ENCODE peak calls at places on chromosome 9, in seven cellular contexts. A, Z, P, Q, T, M and Y are unnamed samples.

GRCh38 chr9:71765693-71766092 is 2.6 kb downstream of the CEMIP2 start:
- DNase-seq in A (no peak), Z (no peak), P (peak), Q (no peak), T (no peak), M (no peak), Y (no peak)

GRCh38 chr9:128006360-128007024 is 25.7 kb upstream of the EEIG1 start:
- DNase-seq in A (no peak), Z (no peak), P (peak), Q (no peak), T (no peak), M (no peak), Y (no peak)

GRCh38 chr9:87557996-87558395 is 60.3 kb downstream of the DAPK1 start:
- DNase-seq in A (no peak), Z (no peak), P (no peak), Q (peak), T (no peak), M (no peak), Y (no peak)

GRCh38 chr9:78893758-78894157 is 596.8 kb downstream of the PSAT1 start:
- DNase-seq in A (no peak), Z (no peak), P (no peak), Q (no peak), T (no peak), M (no peak), Y (no peak)

GRCh38 chr9:101727621-101728524 is 10.6 kb downstream of the GRIN3A start:
- DNase-seq in A (no peak), Z (peak), P (peak), Q (peak), T (no peak), M (no peak), Y (no peak)

GRCh38 chr9:126650404-126650804 is 36.7 kb downstream of the LMX1B start:
- DNase-seq in A (no peak), Z (no peak), P (no peak), Q (no peak), T (no peak), M (no peak), Y (no peak)

GRCh38 chr9:129111762-129112151 is 542 bp downstream of the PTPA start:
- DNase-seq in A (peak), Z (peak), P (peak), Q (peak), T (no peak), M (no peak), Y (peak)

GRCh38 chr9:131473891-131474290 is 28.8 kb upstream of the POMT1 start:
- DNase-seq in A (peak), Z (no peak), P (no peak), Q (no peak), T (peak), M (no peak), Y (no peak)

GRCh38 chr9:69273162-69273561 is 51.9 kb upstream of the ENTREP1 start:
- DNase-seq in A (no peak), Z (no peak), P (no peak), Q (no peak), T (no peak), M (no peak), Y (no peak)

GRCh38 chr9:134658378-134658955 is 16.9 kb downstream of the COL5A1 start:
- DNase-seq in A (peak), Z (peak), P (no peak), Q (no peak), T (no peak), M (no peak), Y (no peak)

GRCh38 chr9:106945727-106946690 is 83.0 kb downstream of the ZNF462 start:
- DNase-seq in A (no peak), Z (no peak), P (peak), Q (no peak), T (no peak), M (no peak), Y (no peak)

GRCh38 chr9:121732886-121733285 is 81.5 kb downstream of the DAB2IP start:
- DNase-seq in A (no peak), Z (no peak), P (no peak), Q (no peak), T (no peak), M (no peak), Y (no peak)

GRCh38 chr9:92328225-92328624 is 2.5 kb downstream of the CENPP start:
- DNase-seq in A (no peak), Z (peak), P (peak), Q (peak), T (no peak), M (peak), Y (no peak)

GRCh38 chr9:32703635-32704034 is 68.2 kb upstream of the TAF1L start:
- DNase-seq in A (no peak), Z (no peak), P (no peak), Q (no peak), T (no peak), M (no peak), Y (no peak)

GRCh38 chr9:106927916-106928315 is 65.0 kb downstream of the ZNF462 start:
- DNase-seq in A (no peak), Z (no peak), P (peak), Q (no peak), T (no peak), M (no peak), Y (no peak)

GRCh38 chr9:91458905-91459304 is 35.3 kb upstream of the NFIL3 start:
- DNase-seq in A (no peak), Z (no peak), P (no peak), Q (no peak), T (no peak), M (no peak), Y (no peak)

GRCh38 chr9:127723450-127723849 is 7.6 kb downstream of the TTC16 start:
- DNase-seq in A (no peak), Z (no peak), P (peak), Q (no peak), T (no peak), M (no peak), Y (no peak)

GRCh38 chr9:101333490-101333889 is 51.3 kb downstream of the BAAT start:
- DNase-seq in A (no peak), Z (peak), P (no peak), Q (no peak), T (no peak), M (no peak), Y (no peak)

GRCh38 chr9:124906966-124907365 is 33.9 kb downstream of the GOLGA1 start:
- DNase-seq in A (no peak), Z (no peak), P (no peak), Q (no peak), T (no peak), M (no peak), Y (no peak)

GRCh38 chr9:128225770-128226753 is 22.9 kb downstream of the DNM1 start:
- DNase-seq in A (no peak), Z (no peak), P (no peak), Q (no peak), T (no peak), M (no peak), Y (no peak)

GRCh38 chr9:138037140-138037539 is 159.6 kb downstream of the CACNA1B start:
- DNase-seq in A (peak), Z (peak), P (no peak), Q (peak), T (no peak), M (no peak), Y (no peak)

GRCh38 chr9:35816708-35817107 is 1.9 kb upstream of the HINT2 start:
- DNase-seq in A (no peak), Z (peak), P (no peak), Q (peak), T (no peak), M (no peak), Y (no peak)

GRCh38 chr9:115261656-115262081 is 143.7 kb upstream of the TNC start:
- DNase-seq in A (no peak), Z (no peak), P (peak), Q (no peak), T (no peak), M (no peak), Y (no peak)

GRCh38 chr9:121601234-121601633 is 50.2 kb upstream of the DAB2IP start:
- DNase-seq in A (no peak), Z (no peak), P (no peak), Q (no peak), T (no peak), M (no peak), Y (no peak)

GRCh38 chr9:92607088-92607487 is 62.8 kb downstream of the IPPK start:
- DNase-seq in A (no peak), Z (no peak), P (peak), Q (no peak), T (no peak), M (no peak), Y (no peak)

GRCh38 chr9:120877276-120878034 is 467 bp upstream of the PHF19 start:
- DNase-seq in A (peak), Z (peak), P (peak), Q (peak), T (no peak), M (no peak), Y (peak)

GRCh38 chr9:100473271-100474081 is 527 bp downstream of the TMEFF1 start:
- DNase-seq in A (peak), Z (peak), P (peak), Q (peak), T (no peak), M (no peak), Y (no peak)

GRCh38 chr9:16331527-16331926 is 538.9 kb downstream of the BNC2 start:
- DNase-seq in A (no peak), Z (no peak), P (no peak), Q (no peak), T (no peak), M (no peak), Y (no peak)

GRCh38 chr9:121607434-121608248 is 43.8 kb upstream of the DAB2IP start:
- DNase-seq in A (no peak), Z (peak), P (peak), Q (peak), T (no peak), M (peak), Y (no peak)

GRCh38 chr9:109751253-109751652 is 28.7 kb upstream of the PALM2AKAP2 start:
- DNase-seq in A (no peak), Z (no peak), P (peak), Q (no peak), T (no peak), M (no peak), Y (no peak)

GRCh38 chr9:70883056-70883455 is 238.4 kb downstream of the TRPM3 start:
- DNase-seq in A (no peak), Z (no peak), P (peak), Q (no peak), T (no peak), M (no peak), Y (no peak)

GRCh38 chr9:13118294-13118693 is 161.2 kb downstream of the MPDZ start:
- DNase-seq in A (no peak), Z (no peak), P (no peak), Q (no peak), T (no peak), M (no peak), Y (no peak)

GRCh38 chr9:33447404-33448158 is at the start of gene AQP3:
- DNase-seq in A (peak), Z (peak), P (no peak), Q (peak), T (peak), M (no peak), Y (peak)

GRCh38 chr9:96436456-96437126 is 13.4 kb upstream of the HABP4 start:
- DNase-seq in A (no peak), Z (no peak), P (no peak), Q (no peak), T (no peak), M (no peak), Y (no peak)
- H3K27ac ChIP-seq in A (no peak), Z (no peak), P (no peak), Q (no peak), T (no peak), M (no peak), Y (no peak)

DNA sequence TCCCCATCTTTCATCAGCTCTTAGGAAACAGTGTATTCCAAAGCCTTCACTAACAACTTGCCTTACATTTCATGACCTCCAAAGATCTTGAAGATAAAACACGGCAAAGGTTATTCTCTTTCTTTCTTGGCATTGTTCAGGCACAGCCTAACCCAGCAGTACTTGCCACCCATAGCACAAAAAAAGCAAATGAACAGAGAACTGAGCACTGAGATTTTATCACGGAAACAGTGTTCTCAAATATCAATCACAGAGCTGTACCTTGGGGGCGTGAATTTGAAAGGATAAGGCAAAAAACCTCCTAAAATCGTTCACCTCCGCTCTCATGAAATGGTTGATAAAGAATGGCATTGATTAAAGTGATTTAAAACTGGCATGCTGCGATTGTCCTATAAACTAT is 16.9 kb upstream of the KCNV2 start:
- DNase-seq in A (no peak), Z (no peak), P (no peak), Q (no peak), T (no peak), M (no peak), Y (no peak)
- H3K27ac ChIP-seq in A (no peak), Z (no peak), P (no peak), Q (no peak), T (no peak), M (no peak), Y (no peak)

DNA sequence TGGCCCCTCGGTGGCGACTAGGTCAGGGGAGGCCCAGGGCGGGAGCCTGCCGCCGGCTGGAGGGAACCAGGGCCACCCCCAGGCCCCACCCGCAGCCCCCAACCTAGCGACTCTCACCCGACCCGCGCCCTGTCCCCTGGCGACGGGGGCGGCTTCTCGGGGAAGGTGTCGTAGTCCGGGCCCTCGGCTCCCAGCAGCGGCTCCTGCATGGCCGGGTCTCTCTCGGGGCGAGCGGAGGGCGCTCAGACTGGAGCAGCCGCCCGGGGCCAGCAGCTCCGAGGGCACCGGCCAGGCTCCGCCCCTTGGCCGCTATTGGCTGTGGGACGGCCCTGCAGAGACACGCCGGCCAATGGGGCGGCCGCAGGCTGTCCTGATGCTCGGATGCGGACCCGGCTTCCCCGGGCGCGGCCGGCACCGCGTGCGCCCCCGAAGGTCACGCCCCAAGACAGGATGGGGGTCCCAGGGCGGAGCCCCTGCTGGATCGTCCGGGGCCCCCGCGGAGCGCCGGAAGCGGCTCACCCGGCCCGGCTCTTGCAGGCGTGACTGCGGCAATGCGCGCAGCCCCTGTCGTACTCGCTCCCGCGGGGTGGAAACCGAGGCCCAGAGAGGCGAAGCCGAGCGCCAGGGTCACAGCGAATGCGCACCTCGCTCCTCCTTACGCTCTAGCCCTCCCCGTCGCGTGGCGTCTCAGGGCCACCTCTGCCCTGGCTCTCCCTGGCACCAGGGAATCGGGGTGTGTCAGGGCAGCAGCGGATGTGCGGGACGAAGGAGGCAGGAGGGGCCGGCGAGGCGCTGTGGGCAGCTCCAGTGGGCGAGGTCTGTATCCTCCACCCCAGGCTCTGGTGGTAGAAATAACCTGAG is at the start of gene SLC2A6:
- DNase-seq in A (peak), Z (peak), P (peak), Q (peak), T (no peak), M (no peak), Y (peak)
- H3K27ac ChIP-seq in A (peak), Z (peak), P (no peak), Q (peak), T (no peak), M (peak), Y (peak)

GRCh38 chr9:112170235-112170634 is 4.9 kb downstream of the SUSD1 start:
- DNase-seq in A (no peak), Z (no peak), P (no peak), Q (no peak), T (no peak), M (no peak), Y (no peak)

GRCh38 chr9:112168197-112168596 is 6.9 kb downstream of the SUSD1 start:
- DNase-seq in A (no peak), Z (no peak), P (no peak), Q (no peak), T (no peak), M (no peak), Y (no peak)

GRCh38 chr9:112162644-112163413 is 12.3 kb downstream of the SUSD1 start:
- DNase-seq in A (no peak), Z (no peak), P (no peak), Q (no peak), T (no peak), M (no peak), Y (no peak)

GRCh38 chr9:112169368-112169767 is 5.7 kb downstream of the SUSD1 start:
- DNase-seq in A (no peak), Z (no peak), P (no peak), Q (no peak), T (no peak), M (no peak), Y (no peak)

GRCh38 chr9:112166176-112167140 is 8.6 kb downstream of the SUSD1 start:
- DNase-seq in A (no peak), Z (peak), P (peak), Q (no peak), T (no peak), M (no peak), Y (no peak)
- H3K27ac ChIP-seq in A (no peak), Z (no peak), P (no peak), Q (no peak), T (peak), M (no peak), Y (no peak)

GRCh38 chr9:93958875-93959682 is 3.9 kb upstream of the BARX1 start:
- DNase-seq in A (no peak), Z (no peak), P (peak), Q (peak), T (no peak), M (no peak), Y (no peak)
- H3K27ac ChIP-seq in A (no peak), Z (no peak), P (no peak), Q (no peak), T (no peak), M (no peak), Y (no peak)

GRCh38 chr9:113872485-113873143 is 3.5 kb upstream of the ZNF618 start:
- DNase-seq in A (no peak), Z (no peak), P (no peak), Q (no peak), T (no peak), M (no peak), Y (no peak)
- H3K27ac ChIP-seq in A (no peak), Z (no peak), P (no peak), Q (no peak), T (peak), M (no peak), Y (no peak)